ENCODE peak calls at places on chromosome 3, in six cellular contexts. I is NCI-H69, J is kidney glomerular epithelial cell, N is HL-60, F is neuronal stem cell, S is cerebellar nuclear complex. E is an unnamed sample.
A peak's percentile ranks its signal among the peaks of the same experiment; 100 is the strongest.

GRCh38 chr3:181176610-181177009 is 187.1 kb upstream of the DNAJC19 start:
- DNase-seq in I (peak; percentile 79), J (peak; percentile 39), N (peak; percentile 61), F (peak; percentile 26), S (no peak), E (peak; percentile 60)

GRCh38 chr3:108293858-108294257 is 2.5 kb upstream of the HHLA2 start:
- DNase-seq in I (no peak), J (no peak), N (no peak), F (no peak), S (no peak), E (no peak)

GRCh38 chr3:112811150-112811884 is 35.3 kb downstream of the CD200R1L start:
- DNase-seq in I (no peak), J (no peak), N (no peak), F (no peak), S (no peak), E (no peak)

GRCh38 chr3:44114142-44114541 is 127.5 kb upstream of the TOPAZ1 start:
- DNase-seq in I (peak; percentile 4), J (no peak), N (peak; percentile 6), F (no peak), S (no peak), E (peak; percentile 77)

GRCh38 chr3:45088543-45088942 is 57.6 kb downstream of the CDCP1 start:
- DNase-seq in I (peak; percentile 54), J (no peak), N (no peak), F (no peak), S (no peak), E (no peak)

GRCh38 chr3:108089544-108089943 is 1.3 kb downstream of the CD47 start:
- DNase-seq in I (peak; percentile 56), J (peak; percentile 32), N (no peak), F (no peak), S (no peak), E (no peak)

GRCh38 chr3:66115858-66116654 is 77.3 kb upstream of the MAGI1 start:
- DNase-seq in I (no peak), J (peak; percentile 95), N (no peak), F (peak; percentile 14), S (peak; percentile 46), E (no peak)

GRCh38 chr3:83941990-83942710 is 1016.6 kb upstream of the CADM2 start:
- DNase-seq in I (peak; percentile 3), J (no peak), N (no peak), F (no peak), S (no peak), E (no peak)

GRCh38 chr3:147415337-147415736 is 6.2 kb downstream of the ZIC1 start:
- DNase-seq in I (no peak), J (no peak), N (no peak), F (peak; percentile 41), S (peak; percentile 43), E (no peak)

GRCh38 chr3:73212683-73213082 is 151.2 kb downstream of the EBLN2 start:
- DNase-seq in I (peak; percentile 13), J (no peak), N (no peak), F (no peak), S (no peak), E (no peak)

GRCh38 chr3:159839561-159840379 is 148.9 kb upstream of the IL12A start:
- DNase-seq in I (peak; percentile 94), J (no peak), N (no peak), F (peak; percentile 92), S (peak; percentile 61), E (peak; percentile 59)

GRCh38 chr3:156171517-156172267 is 51.3 kb downstream of the KCNAB1 start:
- DNase-seq in I (peak; percentile 37), J (no peak), N (no peak), F (no peak), S (no peak), E (no peak)

GRCh38 chr3:194034556-194035336 is 101.2 kb upstream of the HES1 start:
- DNase-seq in I (no peak), J (no peak), N (no peak), F (no peak), S (no peak), E (no peak)

GRCh38 chr3:13318626-13319470 is 101.3 kb downstream of the NUP210 start:
- DNase-seq in I (no peak), J (no peak), N (no peak), F (no peak), S (no peak), E (no peak)

GRCh38 chr3:113287818-113288648 is 76.7 kb downstream of the BOC start:
- DNase-seq in I (peak; percentile 58), J (peak; percentile 57), N (peak; percentile 31), F (peak; percentile 68), S (no peak), E (peak; percentile 74)

GRCh38 chr3:148255981-148256969 is 441.4 kb upstream of the AGTR1 start:
- DNase-seq in I (no peak), J (no peak), N (no peak), F (peak; percentile 15), S (no peak), E (no peak)

GRCh38 chr3:62174116-62174515 is 199.2 kb downstream of the FEZF2 start:
- DNase-seq in I (no peak), J (no peak), N (no peak), F (no peak), S (no peak), E (no peak)

GRCh38 chr3:56823421-56823926 is 21.7 kb upstream of the ARHGEF3 start:
- DNase-seq in I (peak; percentile 71), J (no peak), N (no peak), F (no peak), S (no peak), E (no peak)

GRCh38 chr3:124565013-124565412 is 165.2 kb upstream of the UMPS start:
- DNase-seq in I (peak; percentile 76), J (peak; percentile 71), N (peak; percentile 49), F (peak; percentile 84), S (no peak), E (peak; percentile 77)

GRCh38 chr3:81929697-81930096 is 168.3 kb upstream of the GBE1 start:
- DNase-seq in I (peak; percentile 68), J (no peak), N (no peak), F (no peak), S (no peak), E (no peak)

GRCh38 chr3:46186856-46187700 is 21.0 kb downstream of the CCR1 start:
- DNase-seq in I (no peak), J (peak; percentile 3), N (no peak), F (no peak), S (no peak), E (no peak)

GRCh38 chr3:126581569-126581968 is 22.8 kb upstream of the C3orf22 start:
- DNase-seq in I (no peak), J (no peak), N (no peak), F (no peak), S (no peak), E (no peak)

GRCh38 chr3:46484911-46485696 is 12.7 kb upstream of the RTP3 start:
- DNase-seq in I (peak; percentile 82), J (no peak), N (no peak), F (no peak), S (no peak), E (no peak)

GRCh38 chr3:66400381-66401156 is 100.3 kb downstream of the LRIG1 start:
- DNase-seq in I (peak; percentile 65), J (no peak), N (no peak), F (peak; percentile 18), S (no peak), E (no peak)

GRCh38 chr3:171569571-171570132 is 109.4 kb upstream of the TNIK start:
- DNase-seq in I (no peak), J (no peak), N (no peak), F (no peak), S (no peak), E (no peak)

GRCh38 chr3:28232659-28233058 is 8.8 kb upstream of the CMC1 start:
- DNase-seq in I (no peak), J (no peak), N (no peak), F (no peak), S (no peak), E (no peak)

GRCh38 chr3:54067060-54067459 is 55.3 kb upstream of the CACNA2D3 start:
- DNase-seq in I (peak; percentile 50), J (no peak), N (no peak), F (no peak), S (no peak), E (no peak)

GRCh38 chr3:168952551-168952950 is 711.0 kb downstream of the MECOM start:
- DNase-seq in I (peak; percentile 65), J (peak; percentile 44), N (no peak), F (no peak), S (no peak), E (no peak)

GRCh38 chr3:144424606-144425005 is 453.0 kb downstream of the DIPK2A start:
- DNase-seq in I (no peak), J (no peak), N (no peak), F (no peak), S (no peak), E (no peak)

GRCh38 chr3:46708401-46709146 is 7.4 kb downstream of the TMIE start:
- DNase-seq in I (no peak), J (no peak), N (no peak), F (no peak), S (no peak), E (no peak)

GRCh38 chr3:197736010-197736490 is 654 bp downstream of the RUBCN start:
- DNase-seq in I (peak; percentile 47), J (no peak), N (peak; percentile 18), F (no peak), S (no peak), E (peak; percentile 13)

GRCh38 chr3:127585813-127586165 is 4.7 kb downstream of the TPRA1 start:
- DNase-seq in I (no peak), J (no peak), N (no peak), F (no peak), S (no peak), E (no peak)

GRCh38 chr3:13544293-13544831 is 4.6 kb upstream of the FBLN2 start:
- DNase-seq in I (no peak), J (no peak), N (no peak), F (no peak), S (no peak), E (no peak)

E was measured in endothelial cell.